ENCODE peak calls at places on chromosomes 7 and 10, in eight cellular contexts. L is GM23338; W is GM23248; O is GM10248; E is non-pigmented ciliary epithelial cell; K is activated naive CD8-positive, alpha-beta T cell treated with anti-CD3 and anti-CD28 coated beads, Interleukin-2, amount 50 U/mL, for 24 hours; U is tibial artery; I is GM20000. B is an unnamed sample.

GRCh38 chr7:159272739-159273138 is 128.1 kb upstream of the VIPR2 start:
- DNase-seq in U (no peak), K (no peak), W (no peak), E (no peak), O (no peak), L (no peak), I (no peak), B (no peak)

GRCh38 chr10:60086862-60087261 is 180.5 kb upstream of the CCDC6 start:
- DNase-seq in O (peak), I (peak), E (no peak), U (no peak), K (no peak), W (no peak), L (no peak), B (no peak)

GRCh38 chr7:66267249-66267648 is 62.1 kb downstream of the TPST1 start:
- DNase-seq in W (peak), O (no peak), K (no peak), L (no peak), I (no peak), U (no peak), E (peak), B (no peak)

GRCh38 chr7:92809397-92810241 is 26.8 kb downstream of the CDK6 start:
- DNase-seq in I (peak), W (peak), K (peak), U (peak), E (peak), L (peak), O (peak), B (peak)

GRCh38 chr10:86104156-86104555 is 262.4 kb downstream of the GRID1 start:
- DNase-seq in I (no peak), L (no peak), E (no peak), K (no peak), W (no peak), O (no peak), U (no peak), B (no peak)

GRCh38 chr7:100166317-100166940 is 2.0 kb downstream of the GAL3ST4 start:
- DNase-seq in L (no peak), E (no peak), O (no peak), W (no peak), I (peak), K (no peak), U (no peak), B (no peak)

GRCh38 chr7:35993663-35994622 is 159.1 kb upstream of the EEPD1 start:
- DNase-seq in U (no peak), K (no peak), I (no peak), L (no peak), W (peak), E (no peak), O (no peak), B (peak)

GRCh38 chr10:76727009-76727408 is 910.6 kb downstream of the KCNMA1 start:
- DNase-seq in I (no peak), K (no peak), E (no peak), L (no peak), W (no peak), U (no peak), O (no peak), B (no peak)

GRCh38 chr10:44339218-44339617 is 45.7 kb downstream of the CXCL12 start:
- DNase-seq in I (no peak), K (no peak), O (no peak), E (no peak), U (no peak), W (no peak), L (peak), B (no peak)

GRCh38 chr7:114426380-114426779 is 11.8 kb downstream of the FOXP2 start:
- DNase-seq in E (no peak), O (no peak), L (no peak), W (no peak), I (no peak), K (no peak), U (no peak), B (no peak)

GRCh38 chr10:119620241-119620753 is 23.5 kb upstream of the TIAL1 start:
- DNase-seq in O (no peak), L (no peak), I (no peak), E (no peak), K (no peak), W (peak), U (no peak), B (peak)

GRCh38 chr7:137990251-137990901 is 11.5 kb downstream of the CREB3L2 start:
- DNase-seq in L (no peak), O (no peak), K (no peak), W (peak), U (no peak), E (peak), I (no peak), B (peak)

GRCh38 chr10:5478694-5479305 is 20.6 kb downstream of the CALML5 start:
- DNase-seq in E (no peak), I (no peak), O (no peak), K (no peak), L (no peak), W (no peak), U (no peak), B (no peak)

GRCh38 chr10:11793762-11794479 is 29.2 kb upstream of the PROSER2 start:
- DNase-seq in K (no peak), L (peak), U (no peak), W (peak), O (no peak), I (no peak), E (peak), B (peak)

GRCh38 chr10:84177541-84178386 is 4.2 kb downstream of the GPR15LG start:
- DNase-seq in L (no peak), E (no peak), U (no peak), K (peak), O (peak), I (no peak), W (no peak), B (peak)

GRCh38 chr10:8050561-8051108 is 3.9 kb upstream of the GATA3 start:
- DNase-seq in I (peak), K (peak), E (no peak), L (peak), W (peak), O (no peak), U (peak), B (peak)

GRCh38 chr7:142859829-142860228 is 5.0 kb downstream of the EPHB6 start:
- DNase-seq in U (no peak), L (no peak), E (peak), W (peak), I (peak), K (no peak), O (no peak), B (peak)

GRCh38 chr10:12252882-12253546 is 57.0 kb downstream of the CDC123 start:
- DNase-seq in E (no peak), L (peak), U (no peak), W (peak), I (peak), O (peak), K (no peak), B (no peak)

GRCh38 chr7:28315565-28316420 is 96.5 kb upstream of the CREB5 start:
- DNase-seq in U (no peak), E (no peak), O (no peak), K (no peak), L (no peak), I (no peak), W (peak), B (peak)

GRCh38 chr10:32943395-32943794 is 14.6 kb downstream of the ITGB1 start:
- DNase-seq in L (no peak), W (no peak), K (no peak), U (no peak), E (no peak), I (peak), O (peak), B (no peak)

GRCh38 chr10:71590786-71591350 is 128.7 kb downstream of the C10orf105 start:
- DNase-seq in L (no peak), K (no peak), I (no peak), E (no peak), W (no peak), O (no peak), U (no peak), B (no peak)

GRCh38 chr10:61232780-61233179 is 220.4 kb downstream of the TMEM26 start:
- DNase-seq in E (no peak), O (no peak), W (no peak), U (no peak), K (no peak), I (no peak), L (peak), B (no peak)

GRCh38 chr7:32158076-32158475 is 87.9 kb upstream of the PDE1C start:
- DNase-seq in U (no peak), W (no peak), O (no peak), K (no peak), I (no peak), E (no peak), L (no peak), B (peak)

GRCh38 chr10:3131098-3131497 is 41.5 kb downstream of the PITRM1 start:
- DNase-seq in L (no peak), K (no peak), I (no peak), W (peak), O (no peak), E (no peak), U (no peak), B (peak)

GRCh38 chr7:57207836-57208235 is 75.6 kb upstream of the ZNF479 start:
- DNase-seq in U (peak), L (no peak), W (no peak), O (no peak), K (no peak), I (no peak), E (no peak), B (no peak)